ENCODE peak calls at places on chromosomes 6 and 20, in four cellular contexts. One of them, this sample, is unnamed.

GRCh38 chr6:11270030-11271027 is 37.9 kb upstream of the NEDD9 start:
- DNase-seq in GM12878: no peak
- DNase-seq in HepG2: peak
- DNase-seq in K562: no peak
- DNase-seq in this sample: peak

GRCh38 chr6:13351271-13351670 is 22.9 kb upstream of the TBC1D7 start:
- DNase-seq in GM12878: no peak
- DNase-seq in HepG2: peak
- DNase-seq in K562: no peak
- DNase-seq in this sample: no peak

GRCh38 chr6:1266686-1267056 is 45.2 kb upstream of the FOXQ1 start:
- DNase-seq in GM12878: no peak
- DNase-seq in HepG2: no peak
- DNase-seq in K562: no peak
- DNase-seq in this sample: no peak

GRCh38 chr6:122129313-122130025 is 270.0 kb upstream of the HSF2 start:
- DNase-seq in GM12878: no peak
- DNase-seq in HepG2: no peak
- DNase-seq in K562: no peak
- DNase-seq in this sample: no peak

GRCh38 chr6:112253505-112253841 is 894 bp downstream of the LAMA4 start:
- DNase-seq in GM12878: no peak
- DNase-seq in HepG2: no peak
- DNase-seq in K562: no peak
- DNase-seq in this sample: peak

GRCh38 chr20:17664025-17664638 is 17.9 kb downstream of the RRBP1 start:
- DNase-seq in GM12878: no peak
- DNase-seq in HepG2: no peak
- DNase-seq in K562: no peak
- DNase-seq in this sample: no peak

GRCh38 chr6:138514860-138515540 is 15.7 kb upstream of the NHSL1 start:
- DNase-seq in GM12878: no peak
- DNase-seq in HepG2: no peak
- DNase-seq in K562: no peak
- DNase-seq in this sample: no peak

GRCh38 chr6:116180375-116180774 is 54.4 kb upstream of the COL10A1 start:
- DNase-seq in GM12878: no peak
- DNase-seq in HepG2: no peak
- DNase-seq in K562: no peak
- DNase-seq in this sample: no peak

GRCh38 chr6:28807682-28808280 is 116.0 kb downstream of the TRIM27 start:
- DNase-seq in GM12878: no peak
- DNase-seq in HepG2: peak
- DNase-seq in K562: peak
- DNase-seq in this sample: peak

GRCh38 chr6:125558451-125558850 is 191.0 kb upstream of the HEY2 start:
- DNase-seq in GM12878: no peak
- DNase-seq in HepG2: no peak
- DNase-seq in K562: no peak
- DNase-seq in this sample: no peak

GRCh38 chr6:42929928-42930360 is 664 bp downstream of the CNPY3 start:
- DNase-seq in GM12878: peak
- DNase-seq in HepG2: no peak
- DNase-seq in K562: no peak
- DNase-seq in this sample: no peak

DNA sequence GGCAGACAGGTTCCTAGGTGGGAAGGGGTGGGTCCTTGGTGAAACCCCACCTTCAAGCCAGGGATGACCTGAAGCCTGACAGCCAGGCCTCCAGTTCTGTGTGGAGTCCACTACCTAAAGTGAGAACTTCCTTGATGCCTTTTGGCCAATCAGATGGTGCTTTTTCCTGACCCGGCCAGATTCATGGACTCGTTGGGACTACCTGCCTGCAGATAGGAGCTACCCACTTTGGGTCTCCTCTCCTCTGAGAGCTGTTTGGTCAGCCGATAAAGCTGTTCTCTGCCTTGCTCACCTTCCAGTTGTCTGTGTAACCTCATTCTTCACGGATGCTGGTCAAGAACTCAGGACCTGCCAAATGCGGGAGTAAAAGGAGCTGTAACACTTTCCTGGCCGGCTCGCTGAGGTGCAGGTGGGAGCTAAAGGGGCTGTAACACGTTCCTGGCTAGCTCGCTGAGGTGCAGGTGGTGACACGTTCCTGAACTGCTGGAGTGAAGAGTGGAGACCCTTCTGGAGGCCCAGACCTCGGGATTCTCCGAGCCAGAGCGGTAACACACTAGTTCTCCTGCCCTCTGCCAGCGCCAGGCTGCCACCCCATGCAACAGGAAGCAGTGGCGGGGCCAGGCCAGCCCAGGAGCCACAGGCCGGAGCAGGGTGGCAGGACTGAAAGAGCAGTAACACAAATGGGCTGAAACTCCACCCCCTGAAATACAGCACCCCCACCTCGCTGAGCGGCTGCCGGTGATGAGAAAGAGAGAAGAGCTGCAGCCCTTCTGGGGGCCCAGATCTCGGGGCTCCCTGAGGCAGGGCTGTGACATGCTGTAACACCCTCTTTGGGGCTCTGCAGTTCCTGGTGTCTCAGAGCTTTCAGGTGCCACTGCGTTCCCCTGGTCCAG is 13.6 kb upstream of the DBNDD2 start:
- DNase-seq in GM12878: no peak
- DNase-seq in HepG2: no peak
- DNase-seq in K562: no peak
- DNase-seq in this sample: no peak
- TF ChIP-seq FOXM1 in GM12878: no peak
- TF ChIP-seq FOXM1 in HepG2: no peak
- TF ChIP-seq FOXM1 in K562: no peak
- TF ChIP-seq FOXM1 in this sample: no peak

GRCh38 chr6:22041797-22042489 is 254.9 kb downstream of the PRL start:
- DNase-seq in GM12878: no peak
- DNase-seq in HepG2: no peak
- DNase-seq in K562: no peak
- DNase-seq in this sample: no peak
- TF ChIP-seq FOXM1 in GM12878: no peak
- TF ChIP-seq FOXM1 in HepG2: no peak
- TF ChIP-seq FOXM1 in K562: no peak
- TF ChIP-seq FOXM1 in this sample: no peak

GRCh38 chr6:157022022-157022740 is 245.0 kb downstream of the ARID1B start:
- DNase-seq in GM12878: no peak
- DNase-seq in HepG2: peak
- DNase-seq in K562: peak
- DNase-seq in this sample: peak

GRCh38 chr6:157019733-157020132 is 242.6 kb downstream of the ARID1B start:
- DNase-seq in GM12878: no peak
- DNase-seq in HepG2: no peak
- DNase-seq in K562: no peak
- DNase-seq in this sample: no peak

GRCh38 chr6:157021267-157022021 is 244.3 kb downstream of the ARID1B start:
- DNase-seq in GM12878: no peak
- DNase-seq in HepG2: peak
- DNase-seq in K562: peak
- DNase-seq in this sample: peak

GRCh38 chr6:157019115-157019628 is 242.0 kb downstream of the ARID1B start:
- DNase-seq in GM12878: no peak
- DNase-seq in HepG2: peak
- DNase-seq in K562: no peak
- DNase-seq in this sample: peak

GRCh38 chr6:157020398-157021266 is 243.5 kb downstream of the ARID1B start:
- DNase-seq in GM12878: no peak
- DNase-seq in HepG2: peak
- DNase-seq in K562: no peak
- DNase-seq in this sample: peak
- TF ChIP-seq FOXM1 in GM12878: no peak
- TF ChIP-seq FOXM1 in HepG2: no peak
- TF ChIP-seq FOXM1 in K562: no peak
- TF ChIP-seq FOXM1 in this sample: no peak

GRCh38 chr20:10800288-10800687 is 126.5 kb upstream of the JAG1 start:
- DNase-seq in GM12878: no peak
- DNase-seq in HepG2: peak
- DNase-seq in K562: no peak
- DNase-seq in this sample: no peak

GRCh38 chr20:10795286-10796026 is 121.7 kb upstream of the JAG1 start:
- DNase-seq in GM12878: no peak
- DNase-seq in HepG2: no peak
- DNase-seq in K562: no peak
- DNase-seq in this sample: no peak

GRCh38 chr20:10794765-10795164 is 121.0 kb upstream of the JAG1 start:
- DNase-seq in GM12878: no peak
- DNase-seq in HepG2: no peak
- DNase-seq in K562: no peak
- DNase-seq in this sample: no peak

GRCh38 chr20:10802201-10802600 is 128.4 kb upstream of the JAG1 start:
- DNase-seq in GM12878: no peak
- DNase-seq in HepG2: no peak
- DNase-seq in K562: no peak
- DNase-seq in this sample: no peak

DNA sequence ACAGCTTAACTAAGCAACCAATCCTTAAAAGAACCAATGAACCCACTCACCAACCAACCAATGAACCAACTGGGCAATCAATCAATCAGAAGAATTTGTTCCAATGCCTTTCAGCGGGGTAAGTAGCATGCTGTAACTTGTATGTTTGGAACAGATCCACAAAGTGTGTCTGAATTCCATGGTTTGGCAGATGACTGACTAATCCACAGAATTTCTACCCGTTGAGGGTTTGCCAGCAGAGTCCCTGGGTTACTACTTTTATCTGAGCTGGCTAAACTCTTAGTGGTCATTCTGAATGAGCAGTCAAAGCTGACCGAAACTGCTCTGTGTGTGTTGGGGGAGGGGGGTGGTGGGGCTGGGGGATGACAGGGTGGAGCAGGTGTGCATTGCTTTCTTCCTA is 125.0 kb upstream of the JAG1 start:
- DNase-seq in GM12878: no peak
- DNase-seq in HepG2: no peak
- DNase-seq in K562: no peak
- DNase-seq in this sample: no peak
- TF ChIP-seq FOXM1 in GM12878: no peak
- TF ChIP-seq FOXM1 in HepG2: no peak
- TF ChIP-seq FOXM1 in K562: no peak
- TF ChIP-seq FOXM1 in this sample: no peak

DNA sequence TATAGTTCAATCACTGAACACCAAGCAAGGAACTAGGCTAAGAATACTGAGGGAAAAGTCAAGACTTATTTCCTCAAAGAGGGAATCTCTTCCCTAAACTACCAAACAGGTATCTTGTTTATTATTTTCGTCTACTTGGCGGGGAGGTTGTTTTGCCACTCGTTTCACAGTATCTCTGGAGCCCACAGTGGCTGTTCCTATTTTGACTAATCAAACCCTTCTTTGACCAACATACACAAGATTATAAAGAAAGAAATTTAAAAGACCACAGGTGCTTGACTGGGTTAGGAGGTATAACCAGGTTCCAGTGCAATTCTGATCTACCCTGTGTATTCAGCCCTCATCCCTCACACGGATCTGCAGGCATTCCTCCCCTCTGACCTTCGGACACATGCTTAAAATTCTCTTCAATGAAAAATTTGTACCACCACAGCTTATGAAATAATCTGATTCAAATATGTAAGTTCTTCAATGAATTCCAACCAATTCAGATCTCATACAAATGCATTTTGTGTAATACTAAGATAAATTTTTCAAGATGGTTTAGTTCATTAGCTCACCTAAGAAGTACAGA is 5.9 kb downstream of the MAN1A1 start:
- DNase-seq in GM12878: no peak
- DNase-seq in HepG2: peak
- DNase-seq in K562: no peak
- DNase-seq in this sample: no peak
- TF ChIP-seq FOXM1 in GM12878: no peak
- TF ChIP-seq FOXM1 in HepG2: no peak
- TF ChIP-seq FOXM1 in K562: no peak
- TF ChIP-seq FOXM1 in this sample: no peak

GRCh38 chr6:7241709-7242645 is 71.0 kb downstream of the SSR1 start:
- DNase-seq in GM12878: no peak
- DNase-seq in HepG2: peak
- DNase-seq in K562: no peak
- DNase-seq in this sample: no peak
- TF ChIP-seq FOXM1 in GM12878: no peak
- TF ChIP-seq FOXM1 in HepG2: no peak
- TF ChIP-seq FOXM1 in K562: no peak
- TF ChIP-seq FOXM1 in this sample: no peak

DNA sequence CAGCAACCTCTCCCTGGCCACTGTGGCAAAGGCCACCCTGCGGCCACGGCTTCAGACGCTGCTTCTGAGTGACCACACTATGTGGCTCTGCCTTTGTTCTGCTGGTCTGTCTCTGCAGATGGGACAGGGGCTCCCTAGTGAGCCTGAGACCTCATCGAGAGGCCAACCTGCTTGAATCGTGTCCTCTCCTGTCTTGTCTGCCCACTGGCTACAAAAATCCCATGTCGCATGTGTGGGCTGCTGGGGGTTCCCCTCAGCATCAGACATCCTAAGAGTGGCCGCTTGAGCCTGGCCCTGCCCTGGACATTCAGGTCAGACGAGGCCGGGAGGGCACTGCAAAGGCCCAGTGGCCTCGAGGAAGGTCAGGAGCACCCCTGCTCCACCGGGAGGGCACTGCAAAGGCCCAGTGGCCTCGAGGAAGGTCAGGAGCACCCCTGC is 222.9 kb downstream of the DLL1 start:
- DNase-seq in GM12878: no peak
- DNase-seq in HepG2: no peak
- DNase-seq in K562: no peak
- DNase-seq in this sample: no peak
- TF ChIP-seq FOXM1 in GM12878: no peak
- TF ChIP-seq FOXM1 in HepG2: no peak
- TF ChIP-seq FOXM1 in K562: no peak
- TF ChIP-seq FOXM1 in this sample: no peak